ENCODE peak calls at places on chromosome 17, in four cellular contexts. W is stomach, U is GM23338, M is K562. K is an unnamed sample. For H3K27me3, the result is how much of the 10 kb centered on the place peaks cover.

GRCh38 chr17:47288531-47289116 is 35.0 kb downstream of the ITGB3 start:
- DNase-seq in W (no peak), M (peak), U (no peak), K (no peak)

GRCh38 chr17:50051606-50052005 is 4.3 kb upstream of the ITGA3 start:
- DNase-seq in W (no peak), U (no peak), M (no peak), K (no peak)

GRCh38 chr17:38417210-38417951 is 10.9 kb upstream of the ARHGAP23 start:
- DNase-seq in U (no peak), M (peak), W (no peak), K (peak)

GRCh38 chr17:34434065-34434464 is 71.0 kb upstream of the CCL1 start:
- DNase-seq in M (no peak), U (no peak), W (no peak), K (no peak)

GRCh38 chr17:73508057-73508930 is 136.0 kb downstream of the SDK2 start:
- DNase-seq in M (no peak), W (no peak), U (no peak), K (no peak)

GRCh38 chr17:34733351-34733750 is 154.0 kb downstream of the TMEM132E start:
- DNase-seq in M (no peak), W (no peak), U (no peak), K (no peak)

GRCh38 chr17:78468366-78468765 is 89.9 kb downstream of the PGS1 start:
- DNase-seq in U (no peak), W (no peak), M (no peak), K (no peak)

GRCh38 chr17:68383443-68384321 is 73.6 kb downstream of the WIPI1 start:
- DNase-seq in U (no peak), M (no peak), W (no peak), K (peak)

GRCh38 chr17:35449371-35449931 is 885 bp upstream of the SLFN13 start:
- DNase-seq in M (no peak), U (peak), W (peak), K (peak)

DNA sequence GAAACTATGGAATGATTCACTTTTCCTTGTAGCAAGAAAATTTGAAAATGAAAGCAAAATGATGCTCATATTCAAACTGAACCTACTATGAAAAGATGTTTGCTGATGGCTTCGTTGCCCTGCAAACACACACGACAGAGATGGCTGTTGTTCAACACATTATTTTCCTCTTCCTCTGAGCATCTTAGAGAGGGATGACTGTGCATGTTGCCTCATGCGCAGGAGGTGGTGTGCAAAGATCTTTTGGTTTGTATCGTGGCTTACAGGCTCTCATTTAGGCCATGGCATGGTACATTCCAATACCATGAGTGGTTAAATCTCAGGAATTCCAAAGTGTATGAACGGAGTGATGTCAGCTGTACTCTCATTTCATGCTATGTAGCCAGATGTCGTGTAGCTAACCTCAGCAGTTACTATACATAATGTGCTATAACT is 164.5 kb downstream of the PRKCA start:
- DNase-seq in U (peak), W (no peak), M (peak), K (peak)
- TF ChIP-seq POLR2AphosphoS5 in U (no peak), W (peak), M (no peak), K (peak)

GRCh38 chr17:39591958-39592954 is 15.5 kb downstream of the NEUROD2 start:
- DNase-seq in U (peak), M (peak), W (peak), K (no peak)
- H3K27me3 ChIP-seq in U (half or more), M (under half), W (under half), K (under half)

GRCh38 chr17:76453431-76453743 is 435 bp upstream of the UBE2O start:
- DNase-seq in W (no peak), M (no peak), U (no peak), K (no peak)
- TF ChIP-seq CTCF in W (no peak), M (no peak), U (no peak), K (no peak)

GRCh38 chr17:8290043-8290442 is 1.6 kb downstream of the RANGRF start:
- DNase-seq in U (no peak), W (no peak), M (no peak), K (no peak)

GRCh38 chr17:8287651-8288335 is 677 bp upstream of the RANGRF start:
- DNase-seq in M (no peak), U (no peak), W (peak), K (no peak)

GRCh38 chr17:8285270-8286181 is 2.9 kb upstream of the RANGRF start:
- DNase-seq in M (no peak), W (peak), U (no peak), K (no peak)

GRCh38 chr17:8289103-8289397 is 580 bp downstream of the RANGRF start:
- DNase-seq in U (peak), W (no peak), M (no peak), K (no peak)

GRCh38 chr17:8288336-8289102 is at the start of gene RANGRF:
- DNase-seq in U (peak), W (peak), M (peak), K (peak)
- TF ChIP-seq POLR2AphosphoS5 in U (peak), W (peak), M (peak), K (no peak)

GRCh38 chr17:66143657-66144282 is 48.2 kb downstream of the CEP112 start:
- DNase-seq in M (no peak), W (no peak), U (no peak), K (no peak)
- H3K27me3 ChIP-seq in M (under half), W (under half), U (under half), K (under half)

DNA sequence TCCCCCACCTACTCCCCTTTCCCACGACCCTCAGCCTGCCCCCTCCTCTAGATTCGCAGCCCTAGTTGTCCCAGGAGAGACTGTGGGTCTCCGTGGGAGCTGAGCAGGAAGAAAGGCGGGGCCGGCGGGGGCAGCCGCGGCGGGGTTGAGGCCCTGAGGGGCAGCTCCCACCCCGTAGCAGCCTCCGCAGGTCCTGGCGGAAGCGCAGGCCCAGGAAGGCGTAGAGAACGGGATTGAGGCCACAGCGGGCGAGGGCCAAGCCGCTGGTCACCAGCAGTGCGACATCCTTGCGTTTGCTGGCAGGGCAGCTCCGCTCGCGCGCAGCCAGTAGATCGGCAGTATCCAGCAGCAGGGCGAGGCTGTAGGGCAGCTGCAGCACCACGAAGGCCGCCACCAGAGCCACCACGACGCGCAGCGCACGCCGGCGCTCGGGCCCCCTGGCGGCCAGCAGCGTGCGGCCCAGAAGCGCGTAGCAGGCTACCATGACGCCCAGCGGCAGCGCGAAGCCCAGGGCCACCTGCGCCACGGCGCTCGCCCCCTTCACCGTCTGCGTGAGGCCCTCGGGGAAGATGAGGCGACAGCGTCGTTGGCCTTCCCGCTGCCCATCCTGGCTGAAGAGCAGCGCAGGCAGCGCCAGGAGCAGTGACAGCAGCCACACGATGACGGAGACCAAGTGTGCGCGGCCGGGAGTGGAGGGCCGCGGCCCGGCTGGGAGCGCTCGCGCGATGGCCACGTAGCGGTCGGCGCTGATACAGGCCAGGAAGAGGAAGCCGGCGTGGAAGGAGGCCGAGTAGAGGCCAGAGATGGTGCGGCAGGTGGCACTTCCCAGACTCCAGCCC is 1.9 kb downstream of the CCR10 start:
- DNase-seq in M (peak), W (peak), U (peak), K (no peak)
- TF ChIP-seq CTCF in M (peak), W (peak), U (peak), K (peak)

DNA sequence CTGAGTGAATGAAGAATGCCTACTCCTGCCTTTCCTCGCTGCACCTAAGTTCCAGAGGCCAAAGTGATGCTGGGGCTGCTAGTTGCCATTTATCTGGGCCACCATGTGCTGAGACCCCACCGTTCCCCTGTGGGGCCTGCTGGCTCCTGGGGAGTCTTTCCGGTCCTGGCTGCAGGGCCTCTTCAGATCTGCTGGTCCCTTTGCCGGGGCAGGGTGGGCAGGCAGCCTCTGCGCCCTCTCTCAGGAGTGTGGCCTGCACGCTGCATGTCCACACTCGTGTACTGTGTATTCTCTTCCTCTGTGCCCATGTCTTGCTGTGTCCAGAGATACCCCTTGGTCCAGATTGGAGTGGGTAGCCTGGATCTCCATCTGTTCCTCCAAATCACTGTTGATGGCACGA is 151.8 kb upstream of the MED13 start:
- DNase-seq in M (no peak), W (no peak), U (no peak), K (no peak)
- TF ChIP-seq POLR2AphosphoS5 in M (no peak), W (no peak), U (no peak), K (no peak)

GRCh38 chr17:48529191-48529979 is 1.4 kb downstream of the HOXB1 start:
- DNase-seq in U (no peak), W (no peak), M (no peak), K (no peak)
- H3K27me3 ChIP-seq in U (half or more), W (under half), M (under half), K (under half)

GRCh38 chr17:37406635-37407455 is at the start of the genes ACACA and TADA2A:
- DNase-seq in U (peak), W (peak), M (peak), K (peak)
- TF ChIP-seq CTCF in U (no peak), W (no peak), M (no peak), K (no peak)